ENCODE peak calls at places on chromosomes 3 and 15, in four cellular contexts. J, R, U and W are unnamed samples.

GRCh38 chr3:68142331-68142887 is 488.0 kb upstream of the SUCLG2 start:
- DNase-seq in J (no peak), R (no peak), U (no peak), W (no peak)

GRCh38 chr3:42600958-42601675 is 631 bp downstream of the NKTR start:
- DNase-seq in J (peak), R (peak), U (peak), W (peak)

GRCh38 chr3:354433-354832 is 157.9 kb downstream of the CHL1 start:
- DNase-seq in J (no peak), R (no peak), U (peak), W (no peak)

GRCh38 chr3:98734737-98735136 is 28.4 kb upstream of the ST3GAL6 start:
- DNase-seq in J (no peak), R (no peak), U (no peak), W (no peak)

GRCh38 chr3:32406481-32407408 is 15.1 kb downstream of the CMTM7 start:
- DNase-seq in J (no peak), R (no peak), U (no peak), W (no peak)

GRCh38 chr15:74382004-74382816 is 14.8 kb upstream of the CYP11A1 start:
- DNase-seq in J (peak), R (peak), U (peak), W (peak)

GRCh38 chr3:40055956-40056355 is 246.5 kb downstream of the MYRIP start:
- DNase-seq in J (no peak), R (no peak), U (no peak), W (no peak)

GRCh38 chr15:56244237-56244810 is 645 bp upstream of the RFX7 start:
- DNase-seq in J (peak), R (peak), U (peak), W (no peak)

GRCh38 chr3:126344380-126345041 is 12.7 kb downstream of the KLF15 start:
- DNase-seq in J (no peak), R (no peak), U (no peak), W (peak)

GRCh38 chr15:25597576-25597975 is 158.8 kb upstream of the UBE3A start:
- DNase-seq in J (no peak), R (no peak), U (no peak), W (no peak)

GRCh38 chr3:142027713-142028112 is 121.6 kb downstream of the TFDP2 start:
- DNase-seq in J (no peak), R (no peak), U (peak), W (no peak)
- TF ChIP-seq CTCF in J (no peak), R (no peak), U (no peak), W (no peak)

GRCh38 chr3:123262868-123263267 is 61.1 kb downstream of the SEC22A start:
- DNase-seq in J (no peak), R (no peak), U (no peak), W (no peak)

GRCh38 chr3:123271466-123272159 is 69.9 kb downstream of the SEC22A start:
- DNase-seq in J (peak), R (no peak), U (no peak), W (no peak)

GRCh38 chr3:123270818-123271217 is 69.1 kb downstream of the SEC22A start:
- DNase-seq in J (no peak), R (no peak), U (no peak), W (no peak)

GRCh38 chr3:123272547-123272946 is 70.8 kb downstream of the SEC22A start:
- DNase-seq in J (no peak), R (no peak), U (peak), W (no peak)

DNA sequence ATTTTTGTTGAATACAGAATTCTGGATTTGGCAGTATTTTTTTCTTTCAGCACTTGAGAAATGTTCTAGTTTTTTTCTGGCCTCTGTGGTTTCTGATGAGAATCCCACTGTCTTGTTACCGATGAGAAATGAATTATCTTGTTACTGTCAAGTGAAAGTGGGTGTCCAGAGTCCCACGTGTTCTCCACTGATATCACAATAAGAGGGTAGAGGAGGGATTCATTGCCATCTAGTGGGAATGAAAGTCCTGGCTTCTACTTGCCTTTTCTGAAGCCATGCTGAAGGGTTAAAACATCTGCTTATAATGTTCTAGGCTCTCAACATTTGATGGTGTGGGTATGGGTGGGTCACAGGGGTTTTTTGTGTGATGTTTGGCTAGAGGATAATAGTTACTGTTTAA is 66.1 kb downstream of the SEC22A start:
- DNase-seq in J (no peak), R (no peak), U (no peak), W (no peak)
- TF ChIP-seq CTCF in J (no peak), R (no peak), U (no peak), W (no peak)

DNA sequence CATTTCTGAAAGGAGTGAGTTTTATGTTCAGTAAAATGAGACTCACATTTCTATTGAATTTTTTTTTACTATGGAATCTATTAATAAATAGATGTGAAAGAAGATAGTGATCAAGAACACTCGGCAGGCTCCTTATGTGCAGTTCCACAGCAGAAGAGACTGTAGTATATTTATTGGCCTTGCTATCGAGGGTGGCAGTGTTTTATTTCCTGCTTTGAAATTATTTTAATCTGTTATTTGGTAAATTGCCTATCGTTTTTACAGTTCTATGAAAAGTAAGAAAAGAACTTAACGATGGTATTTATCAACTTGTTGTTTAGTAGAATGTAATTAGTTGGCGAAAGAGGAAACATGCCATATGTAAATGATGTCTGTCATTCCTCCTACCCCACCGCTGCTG is 238.3 kb downstream of the NLGN1 start:
- DNase-seq in J (no peak), R (no peak), U (no peak), W (no peak)
- TF ChIP-seq CTCF in J (no peak), R (no peak), U (no peak), W (no peak)

GRCh38 chr3:38219609-38220197 is 45.9 kb upstream of the SLC22A13 start:
- DNase-seq in J (no peak), R (no peak), U (no peak), W (no peak)
- TF ChIP-seq CTCF in J (no peak), R (no peak), U (no peak), W (no peak)

DNA sequence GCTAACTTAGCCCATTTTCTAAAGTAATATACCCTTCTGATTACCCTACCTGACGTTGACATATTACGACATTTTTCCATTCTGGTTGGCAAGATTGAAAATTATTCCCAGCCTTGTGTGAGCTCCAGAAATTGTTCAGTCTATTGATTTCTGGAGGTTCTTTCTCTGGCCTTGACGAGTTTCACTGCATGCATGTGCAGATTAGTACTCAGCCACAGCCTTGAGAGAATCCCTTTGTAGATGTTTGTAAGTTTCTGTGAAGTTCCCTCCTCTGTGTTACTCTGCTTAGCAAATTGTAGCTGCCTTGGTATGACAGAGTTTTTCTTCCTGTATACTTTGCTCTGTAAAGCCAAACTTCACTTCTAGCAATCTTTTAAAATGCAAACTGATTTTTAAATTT is 27.5 kb downstream of the TRIM69 start:
- DNase-seq in J (no peak), R (no peak), U (no peak), W (no peak)
- TF ChIP-seq CTCF in J (no peak), R (no peak), U (no peak), W (no peak)

GRCh38 chr3:69304396-69304795 is 81.5 kb downstream of the FRMD4B start:
- DNase-seq in J (no peak), R (no peak), U (no peak), W (no peak)

GRCh38 chr3:69300296-69300695 is 85.6 kb downstream of the FRMD4B start:
- DNase-seq in J (no peak), R (no peak), U (no peak), W (no peak)

GRCh38 chr3:69297525-69297924 is 88.4 kb downstream of the FRMD4B start:
- DNase-seq in J (no peak), R (no peak), U (no peak), W (no peak)

GRCh38 chr3:69296995-69297394 is 88.9 kb downstream of the FRMD4B start:
- DNase-seq in J (no peak), R (no peak), U (no peak), W (no peak)

GRCh38 chr3:69299344-69299743 is 86.5 kb downstream of the FRMD4B start:
- DNase-seq in J (no peak), R (no peak), U (peak), W (no peak)
- TF ChIP-seq CTCF in J (no peak), R (no peak), U (no peak), W (no peak)

DNA sequence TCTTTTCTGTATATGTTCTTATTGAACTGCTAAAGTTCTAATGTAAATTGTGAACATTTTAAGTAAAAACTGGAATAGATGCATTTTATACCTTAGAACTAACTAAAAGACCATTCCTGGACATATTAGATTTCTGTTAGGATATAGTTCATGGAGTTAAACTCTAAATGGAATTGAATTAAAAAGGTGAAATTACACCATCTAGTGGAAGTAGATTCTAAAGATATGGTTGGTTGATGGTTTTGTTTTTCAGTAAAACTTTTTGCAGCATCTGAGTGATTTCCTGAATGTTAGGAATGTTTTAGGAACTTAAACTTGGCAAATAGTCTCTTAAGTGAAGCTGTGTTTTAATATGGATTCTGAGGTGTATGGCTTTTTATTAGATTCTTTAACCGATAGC is 96.8 kb downstream of the SLMAP start:
- DNase-seq in J (no peak), R (no peak), U (peak), W (no peak)
- TF ChIP-seq CTCF in J (no peak), R (peak), U (peak), W (peak)